ENCODE peak calls at places on chromosomes 13 and 19, in seven cellular contexts. F is stomach, I is AG04449, R is HCT116, G is Peyer's patch, T is cardiac fibroblast, P is choroid plexus epithelial cell. Z is an unnamed sample.

GRCh38 chr19:47013041-47013517 is 6.6 kb upstream of the NPAS1 start:
- DNase-seq in F (peak), I (no peak), R (peak), G (peak), T (peak), P (peak), Z (no peak)

GRCh38 chr13:36275190-36276002 is 22.2 kb downstream of the CCDC169 start:
- DNase-seq in F (no peak), I (no peak), R (no peak), G (no peak), T (peak), P (peak), Z (no peak)

GRCh38 chr13:80921556-80921955 is 580.6 kb upstream of the SPRY2 start:
- DNase-seq in F (no peak), I (no peak), R (no peak), G (no peak), T (peak), P (peak), Z (no peak)

GRCh38 chr13:26382843-26383242 is 128.9 kb downstream of the CDK8 start:
- DNase-seq in F (no peak), I (no peak), R (no peak), G (no peak), T (no peak), P (no peak), Z (no peak)

GRCh38 chr19:47973529-47973928 is 18.4 kb downstream of the BSPH1 start:
- DNase-seq in F (no peak), I (no peak), R (no peak), G (no peak), T (no peak), P (no peak), Z (no peak)

GRCh38 chr19:6532244-6532999 is 1.6 kb downstream of the TNFSF9 start:
- DNase-seq in F (no peak), I (no peak), R (no peak), G (peak), T (no peak), P (no peak), Z (no peak)

GRCh38 chr13:26941345-26942174 is 181.0 kb upstream of the GPR12 start:
- DNase-seq in F (no peak), I (peak), R (no peak), G (no peak), T (peak), P (peak), Z (no peak)

GRCh38 chr13:85347251-85347650 is 452.0 kb downstream of the SLITRK6 start:
- DNase-seq in F (no peak), I (no peak), R (no peak), G (no peak), T (no peak), P (peak), Z (no peak)

GRCh38 chr13:94218537-94218936 is 260.9 kb downstream of the DCT start:
- DNase-seq in F (no peak), I (no peak), R (no peak), G (no peak), T (no peak), P (no peak), Z (no peak)

GRCh38 chr13:41500501-41500900 is 43.2 kb downstream of the RGCC start:
- DNase-seq in F (no peak), I (no peak), R (no peak), G (peak), T (no peak), P (no peak), Z (no peak)

GRCh38 chr13:39789451-39789850 is 134.0 kb downstream of the COG6 start:
- DNase-seq in F (no peak), I (no peak), R (no peak), G (no peak), T (no peak), P (no peak), Z (no peak)

GRCh38 chr13:32731576-32731975 is 145.3 kb downstream of the PDS5B start:
- DNase-seq in F (no peak), I (no peak), R (no peak), G (no peak), T (peak), P (peak), Z (peak)

GRCh38 chr19:5934779-5935472 is 20.9 kb downstream of the CAPS start:
- DNase-seq in F (no peak), I (no peak), R (no peak), G (no peak), T (peak), P (peak), Z (no peak)

GRCh38 chr13:100668408-100668807 is 6.2 kb downstream of the TMTC4 start:
- DNase-seq in F (no peak), I (no peak), R (no peak), G (no peak), T (peak), P (no peak), Z (no peak)

GRCh38 chr13:111401151-111401550 is 80.7 kb downstream of the TEX29 start:
- DNase-seq in F (no peak), I (no peak), R (no peak), G (no peak), T (no peak), P (no peak), Z (no peak)

GRCh38 chr13:20666948-20667347 is 36.6 kb upstream of the IL17D start:
- DNase-seq in F (no peak), I (no peak), R (no peak), G (no peak), T (no peak), P (no peak), Z (no peak)

GRCh38 chr13:49733181-49733951 is 42.1 kb upstream of the EBPL start:
- DNase-seq in F (no peak), I (no peak), R (no peak), G (no peak), T (peak), P (peak), Z (peak)

GRCh38 chr19:56105090-56105701 is 15.9 kb downstream of the ZNF787 start:
- DNase-seq in F (peak), I (no peak), R (peak), G (peak), T (peak), P (peak), Z (peak)

GRCh38 chr13:41384749-41385503 is 72.4 kb upstream of the RGCC start:
- DNase-seq in F (no peak), I (no peak), R (no peak), G (no peak), T (peak), P (peak), Z (no peak)

GRCh38 chr13:78160793-78161192 is 242.2 kb upstream of the EDNRB start:
- DNase-seq in F (no peak), I (peak), R (no peak), G (no peak), T (peak), P (peak), Z (no peak)

GRCh38 chr19:58374200-58374599 is 6.6 kb downstream of the ZNF837 start:
- DNase-seq in F (no peak), I (no peak), R (no peak), G (no peak), T (no peak), P (peak), Z (no peak)

GRCh38 chr13:93345642-93346220 is 119.1 kb downstream of the GPC6 start:
- DNase-seq in F (no peak), I (peak), R (no peak), G (no peak), T (no peak), P (peak), Z (no peak)

GRCh38 chr19:30473334-30473867 is 101.2 kb downstream of the ZNF536 start:
- DNase-seq in F (no peak), I (no peak), R (no peak), G (no peak), T (no peak), P (no peak), Z (no peak)

GRCh38 chr19:55091126-55091910 is 15.6 kb downstream of the EPS8L1 start:
- DNase-seq in F (no peak), I (no peak), R (no peak), G (no peak), T (no peak), P (no peak), Z (no peak)

GRCh38 chr13:43016226-43016625 is 7.2 kb upstream of the DNAJC15 start:
- DNase-seq in F (no peak), I (no peak), R (no peak), G (no peak), T (no peak), P (no peak), Z (no peak)

GRCh38 chr13:77519808-77520207 is 15.7 kb upstream of the SCEL start:
- DNase-seq in F (no peak), I (no peak), R (no peak), G (no peak), T (peak), P (no peak), Z (no peak)

GRCh38 chr19:42495663-42496062 is 32.6 kb downstream of the CEACAM1 start:
- DNase-seq in F (no peak), I (no peak), R (no peak), G (no peak), T (no peak), P (no peak), Z (no peak)

GRCh38 chr19:54325194-54325621 is 12.2 kb upstream of the LILRA5 start:
- DNase-seq in F (no peak), I (no peak), R (peak), G (peak), T (peak), P (peak), Z (no peak)

GRCh38 chr13:34523401-34523800 is 418.7 kb upstream of the NBEA start:
- DNase-seq in F (no peak), I (no peak), R (no peak), G (no peak), T (no peak), P (no peak), Z (no peak)

GRCh38 chr13:19586904-19587634 is 25.7 kb upstream of the TPTE2 start:
- DNase-seq in F (peak), I (no peak), R (no peak), G (peak), T (no peak), P (peak), Z (no peak)

GRCh38 chr13:59442946-59443345 is 720.8 kb downstream of the DIAPH3 start:
- DNase-seq in F (no peak), I (no peak), R (no peak), G (no peak), T (peak), P (peak), Z (no peak)

GRCh38 chr13:59437902-59438301 is 725.8 kb downstream of the DIAPH3 start:
- DNase-seq in F (no peak), I (no peak), R (no peak), G (no peak), T (no peak), P (no peak), Z (no peak)

GRCh38 chr13:59441596-59442280 is 722.0 kb downstream of the DIAPH3 start:
- DNase-seq in F (no peak), I (no peak), R (no peak), G (no peak), T (no peak), P (no peak), Z (no peak)

GRCh38 chr13:59442461-59442860 is 721.3 kb downstream of the DIAPH3 start:
- DNase-seq in F (no peak), I (no peak), R (no peak), G (no peak), T (no peak), P (no peak), Z (no peak)

DNA sequence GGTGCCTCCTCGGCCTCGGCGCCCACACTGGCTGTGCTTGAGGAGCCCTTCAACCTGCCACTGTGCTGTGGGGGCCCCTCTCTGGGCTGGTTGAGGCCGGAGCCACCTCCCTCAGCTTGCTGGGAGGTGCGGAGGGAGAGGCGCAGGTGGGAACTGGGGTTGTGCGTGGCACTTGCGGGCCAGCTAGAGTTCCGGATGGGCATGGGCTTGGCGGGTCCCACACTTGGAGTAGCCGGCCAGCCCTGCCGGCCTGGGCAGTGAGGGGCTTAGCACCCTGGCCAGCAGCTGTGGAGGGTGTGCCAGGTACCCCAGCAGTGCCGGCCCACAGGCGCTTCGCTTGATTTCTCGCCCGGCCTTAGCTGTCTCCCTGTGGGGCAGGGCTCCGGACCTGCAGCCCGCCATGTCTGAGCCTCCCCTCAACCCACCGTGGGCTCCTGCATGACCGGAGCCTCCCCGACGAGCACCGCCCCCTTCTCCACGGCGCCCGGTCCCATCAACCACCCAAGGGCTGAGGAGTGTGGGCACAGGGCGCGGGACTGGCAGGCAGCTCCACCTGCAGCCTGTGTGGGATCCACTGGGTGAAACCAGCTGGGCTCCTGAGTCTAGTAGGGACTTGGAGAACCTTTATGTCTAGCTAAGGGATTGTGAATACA is 723.8 kb downstream of the DIAPH3 start:
- DNase-seq in F (no peak), I (no peak), R (no peak), G (no peak), T (no peak), P (no peak), Z (no peak)
- H3K4me3 ChIP-seq in F (no peak), I (no peak), R (no peak), G (no peak), T (no peak), P (no peak), Z (no peak)

DNA sequence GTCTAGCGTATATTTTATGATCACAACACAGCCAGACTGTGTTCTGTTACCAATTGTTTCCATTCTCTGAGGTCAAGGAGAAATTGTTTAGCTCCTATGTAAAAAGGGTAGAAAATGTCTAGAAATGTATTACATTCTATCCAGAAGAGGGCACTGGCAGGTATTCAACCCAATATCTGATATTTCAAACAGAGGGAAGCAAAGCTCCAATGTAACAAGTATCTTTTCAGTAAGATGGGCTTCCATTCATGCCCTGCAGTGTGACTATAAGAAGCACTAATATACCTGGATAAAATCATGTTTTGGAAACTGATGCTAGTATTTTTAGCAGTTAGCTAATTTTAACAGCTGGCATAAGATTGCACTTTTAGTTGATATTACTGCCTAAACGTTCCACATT is 312.7 kb downstream of the FGF14 start:
- DNase-seq in F (no peak), I (no peak), R (no peak), G (no peak), T (no peak), P (peak), Z (no peak)
- TF ChIP-seq CTCF in F (no peak), I (no peak), R (no peak), G (no peak), T (peak), P (peak), Z (peak)

GRCh38 chr13:98141938-98142426 is 912 bp upstream of the FARP1 start:
- DNase-seq in F (peak), I (no peak), R (no peak), G (no peak), T (no peak), P (no peak), Z (no peak)

GRCh38 chr13:98143157-98143553 is 261 bp downstream of the FARP1 start:
- DNase-seq in F (no peak), I (no peak), R (no peak), G (no peak), T (no peak), P (no peak), Z (no peak)

GRCh38 chr13:98143601-98144500 is 957 bp downstream of the FARP1 start:
- DNase-seq in F (no peak), I (no peak), R (no peak), G (no peak), T (peak), P (peak), Z (no peak)

GRCh38 chr13:98142427-98143156 is at the start of gene FARP1:
- DNase-seq in F (peak), I (no peak), R (peak), G (peak), T (peak), P (peak), Z (no peak)

GRCh38 chr13:98144501-98145350 is 1.8 kb downstream of the FARP1 start:
- DNase-seq in F (no peak), I (peak), R (peak), G (no peak), T (peak), P (peak), Z (no peak)
- H3K4me3 ChIP-seq in F (peak), I (peak), R (peak), G (peak), T (peak), P (peak), Z (peak)

DNA sequence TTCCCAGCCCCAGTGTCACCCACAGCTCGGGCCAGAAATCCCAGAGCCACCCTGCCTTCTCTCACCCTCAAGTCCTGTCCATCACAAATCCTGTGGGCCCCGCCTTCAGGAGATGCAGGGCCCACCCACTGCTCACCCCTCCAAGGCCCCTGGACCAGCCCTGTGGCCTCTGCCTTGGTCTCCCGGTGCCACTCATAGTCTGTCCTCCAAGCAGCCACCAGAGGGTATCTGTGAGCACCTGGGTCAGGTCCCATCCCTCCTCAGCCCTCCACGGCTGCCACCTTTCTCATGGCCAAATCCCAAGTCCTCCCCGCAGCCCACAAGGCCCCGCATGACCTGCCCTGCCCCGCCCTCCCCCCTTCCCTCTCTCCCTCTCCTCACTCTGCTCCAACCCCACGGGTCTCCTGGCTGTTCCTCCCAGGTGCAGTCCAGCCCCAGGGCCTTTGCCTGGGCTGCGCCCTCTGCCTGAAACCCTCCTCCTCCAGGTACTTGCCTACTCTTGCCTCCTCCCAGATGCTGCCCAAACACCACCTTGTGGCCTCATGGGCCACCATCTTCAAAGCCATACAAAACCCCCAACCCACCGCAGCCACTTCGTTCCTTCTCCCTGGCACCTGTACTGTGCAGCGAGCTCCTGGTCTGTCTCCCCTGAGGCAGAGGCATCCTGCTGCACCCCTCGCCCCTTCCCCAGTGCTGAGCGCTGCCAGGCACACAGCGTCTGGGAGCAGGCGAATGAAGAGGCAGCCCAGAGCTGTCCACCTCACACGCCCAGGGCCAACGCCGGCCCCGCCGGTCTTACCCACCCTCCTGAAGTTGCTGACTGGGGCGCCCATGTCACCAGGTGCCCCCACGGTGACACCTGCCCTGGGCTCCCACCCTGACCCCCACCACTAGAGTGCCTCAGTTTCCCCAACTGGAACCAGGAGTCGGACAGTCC is 13.2 kb upstream of the UQCR11 start:
- DNase-seq in F (peak), I (no peak), R (peak), G (peak), T (peak), P (peak), Z (no peak)
- TF ChIP-seq CTCF in F (no peak), I (peak), R (peak), G (no peak), T (peak), P (peak), Z (peak)

DNA sequence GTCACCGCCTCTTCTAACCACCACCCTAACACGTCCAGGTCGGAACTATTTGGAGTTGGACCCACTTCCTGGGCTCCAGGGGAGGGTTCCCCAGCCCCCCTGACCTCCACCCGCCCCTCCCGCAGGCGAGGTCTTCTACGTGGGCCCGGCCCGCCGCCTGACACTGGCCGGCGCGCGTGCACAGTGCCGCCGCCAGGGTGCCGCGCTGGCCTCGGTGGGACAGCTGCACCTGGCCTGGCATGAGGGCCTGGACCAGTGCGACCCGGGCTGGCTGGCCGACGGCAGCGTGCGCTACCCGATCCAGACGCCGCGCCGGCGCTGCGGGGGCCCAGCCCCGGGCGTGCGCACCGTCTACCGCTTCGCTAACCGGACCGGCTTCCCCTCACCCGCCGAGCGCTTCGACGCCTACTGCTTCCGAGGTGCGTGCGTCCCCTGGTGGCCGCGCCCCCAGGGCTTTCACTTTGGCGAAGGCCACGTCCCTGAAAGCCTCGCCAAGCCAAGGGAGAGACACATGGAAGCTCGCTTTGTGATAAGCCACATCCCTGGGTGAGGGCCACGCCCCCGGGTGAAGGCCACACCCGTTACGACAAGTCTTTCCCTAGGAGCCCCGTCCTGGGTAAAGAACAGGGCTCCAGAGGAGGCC is 13.2 kb downstream of the NCAN start:
- DNase-seq in F (peak), I (no peak), R (peak), G (peak), T (peak), P (peak), Z (peak)
- H3K4me3 ChIP-seq in F (peak), I (peak), R (peak), G (peak), T (no peak), P (peak), Z (peak)

GRCh38 chr19:4592445-4592844 is 33.0 kb upstream of the SEMA6B start:
- DNase-seq in F (no peak), I (no peak), R (no peak), G (no peak), T (no peak), P (no peak), Z (no peak)

GRCh38 chr19:4587527-4587926 is 28.0 kb upstream of the SEMA6B start:
- DNase-seq in F (no peak), I (no peak), R (no peak), G (no peak), T (no peak), P (no peak), Z (no peak)

GRCh38 chr19:4590559-4590958 is 31.1 kb upstream of the SEMA6B start:
- DNase-seq in F (no peak), I (no peak), R (no peak), G (no peak), T (no peak), P (no peak), Z (no peak)

GRCh38 chr19:4591296-4591695 is 31.8 kb upstream of the SEMA6B start:
- DNase-seq in F (no peak), I (no peak), R (no peak), G (no peak), T (no peak), P (no peak), Z (no peak)

GRCh38 chr19:4589579-4590410 is 30.3 kb upstream of the SEMA6B start:
- DNase-seq in F (no peak), I (no peak), R (no peak), G (no peak), T (no peak), P (no peak), Z (no peak)
- TF ChIP-seq CTCF in F (no peak), I (peak), R (peak), G (no peak), T (peak), P (peak), Z (peak)